ENCODE peak calls at places on chromosome 21, in seven cellular contexts. One of them, this sample, is unnamed.

GRCh38 chr21:39633770-39634181 is 21.0 kb downstream of the B3GALT5 start:
- DNase-seq in bronchial epithelial cell: peak; percentile 89
- DNase-seq in A549: peak; percentile 77
- DNase-seq in thoracic aorta: no peak
- DNase-seq in GM12864: no peak
- DNase-seq in Karpas-422: no peak
- DNase-seq in hepatocyte: peak; percentile 61
- DNase-seq in this sample: no peak

GRCh38 chr21:33080376-33080775 is 10.4 kb downstream of the OLIG1 start:
- DNase-seq in bronchial epithelial cell: no peak
- DNase-seq in A549: no peak
- DNase-seq in thoracic aorta: no peak
- DNase-seq in GM12864: no peak
- DNase-seq in Karpas-422: no peak
- DNase-seq in hepatocyte: no peak
- DNase-seq in this sample: no peak

GRCh38 chr21:27021801-27022200 is 54.9 kb upstream of the ADAMTS5 start:
- DNase-seq in bronchial epithelial cell: no peak
- DNase-seq in A549: no peak
- DNase-seq in thoracic aorta: no peak
- DNase-seq in GM12864: no peak
- DNase-seq in Karpas-422: no peak
- DNase-seq in hepatocyte: no peak
- DNase-seq in this sample: no peak

GRCh38 chr21:24941316-24942185 is 665.7 kb downstream of the MRPL39 start:
- DNase-seq in bronchial epithelial cell: peak; percentile 10
- DNase-seq in A549: no peak
- DNase-seq in thoracic aorta: no peak
- DNase-seq in GM12864: no peak
- DNase-seq in Karpas-422: no peak
- DNase-seq in hepatocyte: peak; percentile 10
- DNase-seq in this sample: no peak

GRCh38 chr21:27572681-27573080 is 605.8 kb upstream of the ADAMTS5 start:
- DNase-seq in bronchial epithelial cell: peak; percentile 92
- DNase-seq in A549: no peak
- DNase-seq in thoracic aorta: no peak
- DNase-seq in GM12864: no peak
- DNase-seq in Karpas-422: no peak
- DNase-seq in hepatocyte: no peak
- DNase-seq in this sample: no peak

GRCh38 chr21:39088831-39089380 is 94.3 kb downstream of the PSMG1 start:
- DNase-seq in bronchial epithelial cell: peak; percentile 78
- DNase-seq in A549: peak; percentile 24
- DNase-seq in thoracic aorta: no peak
- DNase-seq in GM12864: no peak
- DNase-seq in Karpas-422: peak; percentile 32
- DNase-seq in hepatocyte: no peak
- DNase-seq in this sample: no peak

GRCh38 chr21:30984897-30985296 is 53.4 kb downstream of the KRTAP19-8 start:
- DNase-seq in bronchial epithelial cell: no peak
- DNase-seq in A549: no peak
- DNase-seq in thoracic aorta: no peak
- DNase-seq in GM12864: no peak
- DNase-seq in Karpas-422: no peak
- DNase-seq in hepatocyte: no peak
- DNase-seq in this sample: no peak

GRCh38 chr21:34889287-34889536 is 159.9 kb downstream of the RUNX1 start:
- DNase-seq in bronchial epithelial cell: peak; percentile 46
- DNase-seq in A549: peak; percentile 66
- DNase-seq in thoracic aorta: no peak
- DNase-seq in GM12864: no peak
- DNase-seq in Karpas-422: peak; percentile 81
- DNase-seq in hepatocyte: peak; percentile 78
- DNase-seq in this sample: no peak

GRCh38 chr21:30340714-30341573 is 3.5 kb upstream of the KRTAP27-1 start:
- DNase-seq in bronchial epithelial cell: peak; percentile 56
- DNase-seq in A549: peak; percentile 29
- DNase-seq in thoracic aorta: no peak
- DNase-seq in GM12864: no peak
- DNase-seq in Karpas-422: peak; percentile 71
- DNase-seq in hepatocyte: peak; percentile 56
- DNase-seq in this sample: peak; percentile 29

GRCh38 chr21:15732290-15732995 is 2.7 kb downstream of the USP25 start:
- DNase-seq in bronchial epithelial cell: peak; percentile 66
- DNase-seq in A549: peak; percentile 53
- DNase-seq in thoracic aorta: no peak
- DNase-seq in GM12864: peak; percentile 70
- DNase-seq in Karpas-422: peak; percentile 90
- DNase-seq in hepatocyte: peak; percentile 46
- DNase-seq in this sample: no peak

GRCh38 chr21:43624343-43624742 is 34.9 kb downstream of the HSF2BP start:
- DNase-seq in bronchial epithelial cell: no peak
- DNase-seq in A549: no peak
- DNase-seq in thoracic aorta: no peak
- DNase-seq in GM12864: no peak
- DNase-seq in Karpas-422: no peak
- DNase-seq in hepatocyte: no peak
- DNase-seq in this sample: no peak

GRCh38 chr21:15241997-15242767 is 177.4 kb upstream of the NRIP1 start:
- DNase-seq in bronchial epithelial cell: peak; percentile 57
- DNase-seq in A549: peak; percentile 14
- DNase-seq in thoracic aorta: no peak
- DNase-seq in GM12864: no peak
- DNase-seq in Karpas-422: no peak
- DNase-seq in hepatocyte: no peak
- DNase-seq in this sample: no peak

GRCh38 chr21:39182484-39183271 is 573 bp downstream of the PSMG1 start:
- DNase-seq in bronchial epithelial cell: no peak
- DNase-seq in A549: peak; percentile 4
- DNase-seq in thoracic aorta: no peak
- DNase-seq in GM12864: no peak
- DNase-seq in Karpas-422: peak; percentile 68
- DNase-seq in hepatocyte: no peak
- DNase-seq in this sample: no peak

GRCh38 chr21:43775190-43775589 is 918 bp downstream of the CSTB start:
- DNase-seq in bronchial epithelial cell: no peak
- DNase-seq in A549: no peak
- DNase-seq in thoracic aorta: no peak
- DNase-seq in GM12864: no peak
- DNase-seq in Karpas-422: no peak
- DNase-seq in hepatocyte: no peak
- DNase-seq in this sample: no peak

GRCh38 chr21:17231124-17231523 is 281.7 kb upstream of the CXADR start:
- DNase-seq in bronchial epithelial cell: no peak
- DNase-seq in A549: peak; percentile 2
- DNase-seq in thoracic aorta: no peak
- DNase-seq in GM12864: no peak
- DNase-seq in Karpas-422: no peak
- DNase-seq in hepatocyte: no peak
- DNase-seq in this sample: no peak

GRCh38 chr21:17455451-17455850 is 57.4 kb upstream of the CXADR start:
- DNase-seq in bronchial epithelial cell: no peak
- DNase-seq in A549: peak; percentile 18
- DNase-seq in thoracic aorta: no peak
- DNase-seq in GM12864: no peak
- DNase-seq in Karpas-422: no peak
- DNase-seq in hepatocyte: no peak
- DNase-seq in this sample: no peak

GRCh38 chr21:44932366-44933181 is 7.3 kb upstream of the SLX9 start:
- DNase-seq in bronchial epithelial cell: no peak
- DNase-seq in A549: no peak
- DNase-seq in thoracic aorta: no peak
- DNase-seq in GM12864: no peak
- DNase-seq in Karpas-422: peak; percentile 83
- DNase-seq in hepatocyte: peak; percentile 76
- DNase-seq in this sample: no peak
- H3K4me3 ChIP-seq in bronchial epithelial cell: peak overlapping the region; percentile 31
- H3K4me3 ChIP-seq in A549: peak overlapping the region; percentile 38
- H3K4me3 ChIP-seq in thoracic aorta: peak overlapping the region; percentile 66
- H3K4me3 ChIP-seq in GM12864: peak overlapping the region; percentile 63
- H3K4me3 ChIP-seq in Karpas-422: peak overlapping the region; percentile 75
- H3K4me3 ChIP-seq in hepatocyte: peak overlapping the region; percentile 45
- H3K4me3 ChIP-seq in this sample: peak overlapping the region; percentile 55

DNA sequence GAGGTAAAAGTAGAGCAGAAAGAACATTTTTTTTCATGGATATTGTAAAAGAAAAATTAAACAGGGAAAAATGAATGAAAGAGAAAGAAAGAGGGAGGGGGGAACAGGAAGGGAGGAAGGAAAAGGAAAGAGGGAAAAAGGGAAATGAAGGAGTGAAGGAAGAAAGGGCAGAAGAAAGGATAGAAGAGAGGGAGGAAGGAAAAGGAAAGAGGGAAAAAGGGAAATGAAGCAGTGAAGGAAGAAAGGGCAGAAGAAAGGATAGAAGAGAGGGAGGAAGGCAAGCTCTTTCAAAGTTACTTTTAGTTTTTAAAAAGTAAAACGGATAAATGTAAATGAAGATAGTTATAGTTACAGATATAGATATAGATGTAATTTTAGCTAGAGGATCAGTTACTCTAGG is 1676.7 kb downstream of the MRPL39 start:
- DNase-seq in bronchial epithelial cell: no peak
- DNase-seq in A549: no peak
- DNase-seq in thoracic aorta: no peak
- DNase-seq in GM12864: no peak
- DNase-seq in Karpas-422: no peak
- DNase-seq in hepatocyte: no peak
- DNase-seq in this sample: no peak
- H3K4me3 ChIP-seq in bronchial epithelial cell: no peak overlapping the region
- H3K4me3 ChIP-seq in A549: no peak overlapping the region
- H3K4me3 ChIP-seq in thoracic aorta: no peak overlapping the region
- H3K4me3 ChIP-seq in GM12864: no peak overlapping the region
- H3K4me3 ChIP-seq in Karpas-422: no peak overlapping the region
- H3K4me3 ChIP-seq in hepatocyte: no peak overlapping the region
- H3K4me3 ChIP-seq in this sample: no peak overlapping the region

DNA sequence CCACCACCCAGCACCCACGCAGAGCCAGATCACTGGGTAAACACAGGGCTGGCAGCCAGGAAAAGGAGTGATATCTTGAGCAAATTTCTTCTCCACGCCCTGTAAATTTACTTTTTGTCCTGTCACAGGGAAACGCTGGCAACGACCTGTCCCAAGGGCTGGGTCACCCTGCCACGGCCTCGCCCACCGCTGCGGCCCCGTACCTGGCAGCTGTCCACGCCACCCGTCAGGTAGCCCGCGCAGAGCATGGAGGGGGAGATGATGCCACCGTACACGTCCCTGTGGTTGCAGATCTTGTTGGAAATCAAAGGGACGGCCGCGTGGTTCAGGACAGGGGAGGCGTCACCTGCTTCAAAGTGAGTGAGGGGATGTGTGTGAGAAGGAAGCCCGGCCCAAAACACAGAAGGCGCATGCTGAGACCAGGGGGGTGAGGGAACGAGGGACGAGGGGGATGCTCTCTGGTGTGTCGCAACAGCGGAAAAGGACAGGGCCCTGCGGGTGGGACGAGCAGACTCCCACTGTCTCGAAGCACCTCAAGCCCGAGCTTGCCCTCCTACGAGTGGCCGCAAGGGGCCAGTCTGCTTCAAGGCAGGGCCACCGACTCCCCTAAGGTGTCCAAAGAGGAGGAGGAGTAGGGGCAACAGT is 10.1 kb upstream of the TFF1 start:
- DNase-seq in bronchial epithelial cell: no peak
- DNase-seq in A549: no peak
- DNase-seq in thoracic aorta: no peak
- DNase-seq in GM12864: no peak
- DNase-seq in Karpas-422: peak; percentile 66
- DNase-seq in hepatocyte: no peak
- DNase-seq in this sample: no peak
- H3K4me3 ChIP-seq in bronchial epithelial cell: no peak overlapping the region
- H3K4me3 ChIP-seq in A549: no peak overlapping the region
- H3K4me3 ChIP-seq in thoracic aorta: no peak overlapping the region
- H3K4me3 ChIP-seq in GM12864: no peak overlapping the region
- H3K4me3 ChIP-seq in Karpas-422: no peak overlapping the region
- H3K4me3 ChIP-seq in hepatocyte: no peak overlapping the region
- H3K4me3 ChIP-seq in this sample: no peak overlapping the region

GRCh38 chr21:42238185-42238934 is 19.4 kb downstream of the ABCG1 start:
- DNase-seq in bronchial epithelial cell: peak; percentile 35
- DNase-seq in A549: no peak
- DNase-seq in thoracic aorta: no peak
- DNase-seq in GM12864: no peak
- DNase-seq in Karpas-422: no peak
- DNase-seq in hepatocyte: no peak
- DNase-seq in this sample: no peak
- H3K4me3 ChIP-seq in bronchial epithelial cell: no peak overlapping the region
- H3K4me3 ChIP-seq in A549: no peak overlapping the region
- H3K4me3 ChIP-seq in thoracic aorta: no peak overlapping the region
- H3K4me3 ChIP-seq in GM12864: no peak overlapping the region
- H3K4me3 ChIP-seq in Karpas-422: no peak overlapping the region
- H3K4me3 ChIP-seq in hepatocyte: no peak overlapping the region
- H3K4me3 ChIP-seq in this sample: no peak overlapping the region

DNA sequence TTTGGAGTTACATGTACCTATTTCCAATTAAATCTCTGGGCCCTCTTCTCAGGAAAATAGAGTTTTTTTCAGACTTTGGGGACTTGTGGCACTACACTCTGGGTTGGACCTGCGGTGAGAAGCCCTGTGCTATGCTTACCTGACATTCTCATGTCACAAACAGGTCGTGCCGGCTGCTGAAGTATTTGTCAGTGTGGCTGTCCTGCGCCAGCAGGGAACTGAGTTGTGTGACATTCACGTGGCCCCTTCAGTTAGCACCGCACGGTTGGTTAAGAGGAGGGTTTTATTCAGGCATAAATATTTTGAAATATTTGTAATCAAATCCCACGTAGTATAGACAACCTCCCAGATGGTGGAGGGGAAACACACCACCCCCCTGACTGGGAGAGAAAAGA is 6.3 kb upstream of the COL6A2 start:
- DNase-seq in bronchial epithelial cell: no peak
- DNase-seq in A549: no peak
- DNase-seq in thoracic aorta: no peak
- DNase-seq in GM12864: no peak
- DNase-seq in Karpas-422: no peak
- DNase-seq in hepatocyte: no peak
- DNase-seq in this sample: no peak
- H3K4me3 ChIP-seq in bronchial epithelial cell: no peak overlapping the region
- H3K4me3 ChIP-seq in A549: no peak overlapping the region
- H3K4me3 ChIP-seq in thoracic aorta: peak overlapping the region; percentile 55
- H3K4me3 ChIP-seq in GM12864: no peak overlapping the region
- H3K4me3 ChIP-seq in Karpas-422: no peak overlapping the region
- H3K4me3 ChIP-seq in hepatocyte: no peak overlapping the region
- H3K4me3 ChIP-seq in this sample: no peak overlapping the region

This sample was measured in neuronal stem cell.